ENCODE peak calls at places on chromosome 6, in five cellular contexts. H is MM.1S, T is coronary artery, G is hepatocyte, F is WTC11. B is an unnamed sample.

GRCh38 chr6:141824258-141824795 is 308.4 kb upstream of the GJE1 start:
- DNase-seq in H (no peak), T (no peak), G (no peak), F (no peak), B (no peak)

GRCh38 chr6:35486005-35486925 is 10.6 kb downstream of the TEAD3 start:
- DNase-seq in H (no peak), T (peak), G (peak), F (peak), B (no peak)

GRCh38 chr6:101770116-101770515 is 376.6 kb downstream of the GRIK2 start:
- DNase-seq in H (no peak), T (no peak), G (no peak), F (no peak), B (no peak)

GRCh38 chr6:137036566-137037300 is 8.0 kb downstream of the IL20RA start:
- DNase-seq in H (no peak), T (no peak), G (no peak), F (no peak), B (no peak)

GRCh38 chr6:28474441-28475219 is 31.3 kb upstream of the ZSCAN23 start:
- DNase-seq in H (peak), T (no peak), G (peak), F (no peak), B (peak)

GRCh38 chr6:68638225-68638900 is 3.3 kb downstream of the ADGRB3 start:
- DNase-seq in H (peak), T (no peak), G (peak), F (peak), B (no peak)

GRCh38 chr6:107823047-107823557 is 1.0 kb downstream of the SCML4 start:
- DNase-seq in H (no peak), T (no peak), G (no peak), F (no peak), B (no peak)

GRCh38 chr6:56292505-56293181 is 45.3 kb upstream of the COL21A1 start:
- DNase-seq in H (peak), T (no peak), G (peak), F (peak), B (peak)

GRCh38 chr6:106257195-106257594 is 68.4 kb downstream of the ATG5 start:
- DNase-seq in H (no peak), T (no peak), G (no peak), F (no peak), B (no peak)

GRCh38 chr6:78831492-78831891 is 35.9 kb upstream of the IRAK1BP1 start:
- DNase-seq in H (no peak), T (no peak), G (peak), F (no peak), B (no peak)

GRCh38 chr6:134446228-134446848 is 128.4 kb upstream of the SGK1 start:
- DNase-seq in H (no peak), T (no peak), G (no peak), F (no peak), B (no peak)

GRCh38 chr6:110188791-110189190 is 8.6 kb downstream of the CDC40 start:
- DNase-seq in H (no peak), T (no peak), G (no peak), F (no peak), B (no peak)

GRCh38 chr6:22043284-22043962 is 253.4 kb downstream of the PRL start:
- DNase-seq in H (no peak), T (no peak), G (no peak), F (no peak), B (no peak)

GRCh38 chr6:21556968-21557721 is 36.4 kb upstream of the SOX4 start:
- DNase-seq in H (no peak), T (no peak), G (no peak), F (no peak), B (no peak)

GRCh38 chr6:119986934-119987549 is 637.5 kb upstream of the MAN1A1 start:
- DNase-seq in H (no peak), T (no peak), G (no peak), F (no peak), B (no peak)

GRCh38 chr6:130215526-130215925 is 7.2 kb downstream of the SAMD3 start:
- DNase-seq in H (peak), T (no peak), G (no peak), F (no peak), B (no peak)

GRCh38 chr6:87907521-87907920 is 140.1 kb upstream of the SPACA1 start:
- DNase-seq in H (peak), T (no peak), G (no peak), F (no peak), B (no peak)

GRCh38 chr6:111938710-111939109 is 65.5 kb upstream of the FYN start:
- DNase-seq in H (no peak), T (no peak), G (no peak), F (no peak), B (peak)

GRCh38 chr6:25889877-25890853 is 16.1 kb upstream of the SLC17A3 start:
- DNase-seq in H (peak), T (no peak), G (peak), F (no peak), B (peak)

GRCh38 chr6:164039954-164040375 is 625.4 kb downstream of the QKI start:
- DNase-seq in H (no peak), T (no peak), G (no peak), F (no peak), B (no peak)

GRCh38 chr6:2848851-2849250 is 7.2 kb upstream of the SERPINB1 start:
- DNase-seq in H (peak), T (no peak), G (no peak), F (peak), B (no peak)

GRCh38 chr6:84645000-84645399 is 119.4 kb downstream of the TBX18 start:
- DNase-seq in H (no peak), T (no peak), G (no peak), F (no peak), B (no peak)

GRCh38 chr6:109373762-109374161 is 8.5 kb downstream of the CD164 start:
- DNase-seq in H (no peak), T (no peak), G (no peak), F (no peak), B (no peak)

GRCh38 chr6:85537055-85537494 is 56.6 kb downstream of the SNX14 start:
- DNase-seq in H (peak), T (no peak), G (peak), F (no peak), B (no peak)

GRCh38 chr6:13407709-13408695 is 79.4 kb downstream of the GFOD1 start:
- DNase-seq in H (no peak), T (no peak), G (no peak), F (no peak), B (no peak)

GRCh38 chr6:168125429-168126001 is 46.5 kb upstream of the FRMD1 start:
- DNase-seq in H (no peak), T (peak), G (no peak), F (no peak), B (no peak)

GRCh38 chr6:136016228-136017225 is 165.0 kb downstream of the PDE7B start:
- DNase-seq in H (no peak), T (no peak), G (no peak), F (no peak), B (no peak)

GRCh38 chr6:83126223-83126622 is 58.8 kb downstream of the DOP1A start:
- DNase-seq in H (no peak), T (no peak), G (no peak), F (no peak), B (no peak)

GRCh38 chr6:15897063-15897934 is 231.6 kb upstream of the MYLIP start:
- DNase-seq in H (no peak), T (no peak), G (peak), F (no peak), B (no peak)

GRCh38 chr6:152463183-152463582 is 174.0 kb downstream of the SYNE1 start:
- DNase-seq in H (no peak), T (no peak), G (no peak), F (no peak), B (no peak)

GRCh38 chr6:118893095-118893881 is 664 bp upstream of the ASF1A start:
- DNase-seq in H (peak), T (no peak), G (peak), F (no peak), B (no peak)

GRCh38 chr6:32937230-32937633 is 3.6 kb downstream of the HLA-DMB start:
- DNase-seq in H (no peak), T (no peak), G (no peak), F (no peak), B (no peak)

GRCh38 chr6:143158113-143158581 is 97.5 kb downstream of the AIG1 start:
- DNase-seq in H (no peak), T (no peak), G (no peak), F (no peak), B (no peak)

GRCh38 chr6:63525186-63525878 is 46.9 kb upstream of the LOC128125822 start:
- DNase-seq in H (no peak), T (no peak), G (no peak), F (no peak), B (no peak)

GRCh38 chr6:16324622-16325225 is 86.3 kb downstream of the GMPR start:
- DNase-seq in H (no peak), T (no peak), G (no peak), F (no peak), B (no peak)

GRCh38 chr6:169850746-169851145 is 99.3 kb downstream of the ERMARD start:
- DNase-seq in H (no peak), T (peak), G (no peak), F (no peak), B (no peak)

GRCh38 chr6:169850154-169850553 is 98.7 kb downstream of the ERMARD start:
- DNase-seq in H (no peak), T (peak), G (no peak), F (no peak), B (no peak)

GRCh38 chr6:169847773-169848380 is 96.5 kb downstream of the ERMARD start:
- DNase-seq in H (no peak), T (peak), G (no peak), F (no peak), B (no peak)

GRCh38 chr6:169848946-169849345 is 97.5 kb downstream of the ERMARD start:
- DNase-seq in H (no peak), T (peak), G (no peak), F (no peak), B (no peak)

GRCh38 chr6:169849396-169849795 is 98.0 kb downstream of the ERMARD start:
- DNase-seq in H (no peak), T (peak), G (no peak), F (no peak), B (no peak)
- TF ChIP-seq CTCF in H (no peak), T (no peak), G (no peak), F (no peak), B (no peak)

GRCh38 chr6:610882-611281 is 46.0 kb downstream of the HUS1B start:
- DNase-seq in H (no peak), T (no peak), G (no peak), F (no peak), B (no peak)

GRCh38 chr6:604579-604978 is 52.3 kb downstream of the HUS1B start:
- DNase-seq in H (no peak), T (no peak), G (no peak), F (no peak), B (no peak)

GRCh38 chr6:606829-607379 is 50.0 kb downstream of the HUS1B start:
- DNase-seq in H (no peak), T (no peak), G (no peak), F (no peak), B (no peak)

GRCh38 chr6:613981-614380 is 42.9 kb downstream of the HUS1B start:
- DNase-seq in H (no peak), T (no peak), G (no peak), F (no peak), B (no peak)

DNA sequence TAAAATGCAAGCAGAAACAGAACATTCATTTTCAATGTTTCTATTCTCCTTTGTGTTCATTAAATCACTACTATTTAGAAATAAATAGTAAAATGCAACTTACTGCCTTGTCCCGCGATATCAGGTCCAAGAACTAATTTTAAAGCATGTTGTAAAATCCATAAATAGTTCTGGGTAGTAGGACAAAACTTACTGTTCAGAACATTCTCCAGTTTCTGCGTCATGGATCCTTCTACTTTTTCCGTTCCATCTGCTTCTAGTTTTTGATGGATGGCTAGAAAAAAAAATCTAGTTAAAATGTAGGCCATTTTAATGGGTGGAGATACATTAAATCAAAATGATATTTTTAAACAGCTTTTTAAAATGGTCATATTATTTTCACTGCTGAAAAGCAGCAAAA is 47.0 kb downstream of the HUS1B start:
- DNase-seq in H (no peak), T (no peak), G (no peak), F (no peak), B (no peak)
- TF ChIP-seq CTCF in H (no peak), T (no peak), G (no peak), F (no peak), B (no peak)

GRCh38 chr6:30357678-30358339 is 12.9 kb downstream of the RPP21 start:
- DNase-seq in H (peak), T (no peak), G (peak), F (peak), B (peak)
- TF ChIP-seq CTCF in H (peak), T (no peak), G (peak), F (peak), B (peak)

DNA sequence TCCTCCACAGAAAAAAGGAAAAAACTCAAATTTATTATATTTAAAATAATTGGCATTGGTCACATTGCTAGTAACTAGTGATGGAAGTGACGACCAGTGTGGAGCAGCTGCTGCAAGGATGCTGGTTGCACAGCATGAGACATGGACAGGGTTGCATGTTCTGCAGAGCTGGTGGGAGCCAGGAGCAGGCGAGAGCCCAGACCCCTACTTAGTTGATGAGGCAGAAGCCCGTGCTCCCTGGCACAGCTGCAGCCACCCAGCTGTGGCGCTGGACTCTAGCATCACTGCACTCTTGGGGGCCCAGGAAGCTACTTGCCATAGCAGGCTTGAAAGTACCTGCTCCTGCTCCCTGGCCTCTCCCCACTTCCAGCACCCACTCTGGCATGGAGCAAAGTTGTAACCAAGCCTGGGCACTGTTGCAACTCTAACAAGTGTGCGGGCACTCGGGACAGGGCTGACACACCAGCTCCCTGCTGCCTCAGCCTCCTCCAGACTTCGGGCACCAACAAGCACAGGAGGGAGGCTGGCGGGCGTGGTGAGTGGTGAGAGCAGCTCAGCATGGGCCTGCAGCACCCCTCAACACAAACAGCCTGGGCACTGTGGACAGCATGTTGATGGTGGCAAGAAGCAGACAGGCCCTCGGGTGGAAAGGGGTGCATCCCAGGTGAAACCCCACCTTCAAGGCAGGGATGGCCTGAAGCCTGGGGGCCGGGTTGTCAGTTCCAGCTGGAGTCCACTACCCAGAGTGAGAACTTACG is 69.6 kb downstream of the EYS start:
- DNase-seq in H (no peak), T (no peak), G (no peak), F (no peak), B (no peak)
- TF ChIP-seq CTCF in H (no peak), T (no peak), G (no peak), F (no peak), B (no peak)

DNA sequence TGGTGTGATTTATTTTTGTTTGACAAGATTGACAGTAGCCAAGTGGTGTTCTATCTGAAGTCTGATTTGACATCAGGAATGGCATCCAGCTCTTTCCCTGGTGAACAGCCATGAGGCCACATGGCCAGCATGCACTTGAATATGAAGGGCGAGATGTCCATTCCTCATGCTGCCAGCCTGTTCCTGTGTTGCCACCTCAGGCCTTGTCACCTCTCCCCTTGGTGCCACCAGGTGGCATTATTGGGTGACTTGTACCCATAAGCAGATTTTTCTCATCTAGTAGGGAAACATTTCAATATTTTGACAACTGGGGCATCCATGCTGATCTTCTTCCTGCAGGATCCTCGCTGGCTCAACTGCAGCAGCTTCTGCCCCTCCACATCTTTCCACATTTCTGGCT is 199.1 kb downstream of the ERMARD start:
- DNase-seq in H (peak), T (no peak), G (no peak), F (no peak), B (no peak)
- TF ChIP-seq CTCF in H (peak), T (no peak), G (no peak), F (no peak), B (no peak)

DNA sequence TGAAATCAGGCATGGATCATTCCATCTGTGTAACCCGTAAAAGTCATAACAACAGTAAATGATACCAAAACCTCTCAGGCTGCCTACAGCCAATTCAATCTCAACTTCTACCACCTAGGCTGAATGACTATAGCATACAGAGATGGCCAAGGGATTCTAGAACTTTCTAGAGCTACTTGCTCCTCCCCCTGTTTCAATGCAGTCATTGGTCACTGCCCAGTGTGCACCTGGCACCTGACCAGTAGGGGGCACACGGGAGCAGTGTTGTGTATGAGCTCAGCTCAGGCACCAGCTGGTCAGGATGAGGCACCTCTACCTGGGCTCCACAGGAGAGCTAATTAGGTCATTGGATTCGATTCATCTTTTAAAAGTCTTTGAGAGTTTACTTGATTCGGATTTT is 86.2 kb downstream of the PLEKHG1 start:
- DNase-seq in H (peak), T (no peak), G (peak), F (peak), B (no peak)
- TF ChIP-seq CTCF in H (peak), T (no peak), G (peak), F (peak), B (peak)

GRCh38 chr6:104540743-104541142 is 319.0 kb downstream of the HACE1 start:
- DNase-seq in H (no peak), T (no peak), G (no peak), F (no peak), B (no peak)

GRCh38 chr6:104541411-104541810 is 318.3 kb downstream of the HACE1 start:
- DNase-seq in H (no peak), T (no peak), G (no peak), F (no peak), B (no peak)

GRCh38 chr6:104537185-104537584 is 322.5 kb downstream of the HACE1 start:
- DNase-seq in H (no peak), T (no peak), G (no peak), F (no peak), B (peak)

GRCh38 chr6:104537872-104538271 is 321.8 kb downstream of the HACE1 start:
- DNase-seq in H (peak), T (no peak), G (no peak), F (no peak), B (no peak)

DNA sequence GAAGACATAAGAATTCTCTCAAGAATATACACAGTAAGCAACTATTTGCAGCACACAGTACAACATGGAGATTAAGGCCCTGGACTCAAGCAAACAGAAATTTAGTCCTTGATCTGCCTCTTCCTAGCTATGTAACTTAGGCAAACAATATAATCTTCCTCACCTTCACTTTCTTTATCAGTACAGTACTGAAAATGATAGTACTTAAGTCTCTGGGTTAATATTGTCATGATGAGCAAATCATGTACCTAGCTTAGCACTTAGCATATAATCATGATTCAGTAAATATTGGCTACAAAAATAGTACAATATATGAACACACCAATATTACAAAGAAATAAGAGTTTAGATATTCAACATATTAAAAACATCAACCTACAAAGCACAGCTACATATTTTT is 320.5 kb downstream of the HACE1 start:
- DNase-seq in H (no peak), T (no peak), G (no peak), F (no peak), B (no peak)
- TF ChIP-seq CTCF in H (no peak), T (no peak), G (no peak), F (no peak), B (no peak)

GRCh38 chr6:621916-622315 is 35.0 kb downstream of the HUS1B start:
- DNase-seq in H (no peak), T (no peak), G (no peak), F (no peak), B (no peak)

GRCh38 chr6:626236-626635 is 30.7 kb downstream of the HUS1B start:
- DNase-seq in H (no peak), T (no peak), G (peak), F (no peak), B (no peak)

GRCh38 chr6:628772-629171 is 28.1 kb downstream of the HUS1B start:
- DNase-seq in H (peak), T (no peak), G (no peak), F (no peak), B (no peak)

GRCh38 chr6:622462-622861 is 34.4 kb downstream of the HUS1B start:
- DNase-seq in H (no peak), T (no peak), G (no peak), F (no peak), B (no peak)

GRCh38 chr6:624979-625378 is 31.9 kb downstream of the HUS1B start:
- DNase-seq in H (no peak), T (no peak), G (peak), F (no peak), B (peak)
- TF ChIP-seq CTCF in H (no peak), T (no peak), G (peak), F (no peak), B (peak)

GRCh38 chr6:30897882-30898281 is 10.1 kb upstream of the GTF2H4 start:
- DNase-seq in H (no peak), T (no peak), G (no peak), F (no peak), B (no peak)
- TF ChIP-seq CTCF in H (no peak), T (no peak), G (no peak), F (no peak), B (no peak)

GRCh38 chr6:19852090-19852457 is 14.9 kb downstream of the ID4 start:
- DNase-seq in H (no peak), T (no peak), G (no peak), F (no peak), B (no peak)
- TF ChIP-seq CTCF in H (no peak), T (no peak), G (no peak), F (no peak), B (no peak)